ENCODE peak calls at places on chromosomes 12 and 14, in six cellular contexts. A is kidney epithelial cell, J is endothelial cell, I is adrenal gland, H is lower leg skin, E is RWPE1. P is an unnamed sample.

GRCh38 chr12:118960161-118960560 is 21.2 kb upstream of the SRRM4 start:
- DNase-seq in H (no peak), E (no peak), I (no peak), J (no peak), A (no peak), P (no peak)

GRCh38 chr14:50967719-50968266 is 23.5 kb upstream of the PYGL start:
- DNase-seq in I (no peak), H (no peak), A (no peak), E (no peak), J (no peak), P (no peak)

GRCh38 chr12:6200266-6201198 is at the start of gene CD9:
- DNase-seq in J (no peak), A (no peak), I (peak), E (peak), H (no peak), P (peak)

GRCh38 chr14:49363926-49364751 is 222.0 kb downstream of the RPS29 start:
- DNase-seq in I (peak), H (no peak), J (no peak), A (no peak), E (no peak), P (no peak)

GRCh38 chr12:69987453-69988102 is 162.6 kb downstream of the MYRFL start:
- DNase-seq in J (no peak), I (peak), A (peak), E (peak), H (peak), P (peak)

GRCh38 chr12:237026-237815 is 23.3 kb upstream of the SLC6A12 start:
- DNase-seq in A (no peak), H (no peak), I (peak), J (no peak), E (no peak), P (no peak)

GRCh38 chr14:68551045-68551683 is 241.7 kb downstream of the ZFP36L1 start:
- DNase-seq in E (no peak), A (no peak), J (no peak), H (no peak), I (no peak), P (no peak)

GRCh38 chr12:38984388-38984787 is 79.0 kb upstream of the CPNE8 start:
- DNase-seq in A (no peak), I (no peak), H (no peak), E (no peak), J (no peak), P (no peak)

GRCh38 chr14:95652171-95652570 is 34.1 kb upstream of the TCL1B start:
- DNase-seq in J (no peak), A (no peak), E (no peak), I (no peak), H (no peak), P (no peak)

GRCh38 chr12:42332301-42332894 is 6.4 kb downstream of the PPHLN1 start:
- DNase-seq in H (no peak), A (no peak), J (peak), E (peak), I (peak), P (peak)

GRCh38 chr12:58967551-58967950 is 47.2 kb upstream of the LRIG3 start:
- DNase-seq in E (no peak), H (no peak), I (no peak), A (no peak), J (no peak), P (no peak)

GRCh38 chr12:123971770-123972447 is 722 bp downstream of the CCDC92 start:
- DNase-seq in A (no peak), I (peak), E (peak), J (peak), H (peak), P (peak)

DNA sequence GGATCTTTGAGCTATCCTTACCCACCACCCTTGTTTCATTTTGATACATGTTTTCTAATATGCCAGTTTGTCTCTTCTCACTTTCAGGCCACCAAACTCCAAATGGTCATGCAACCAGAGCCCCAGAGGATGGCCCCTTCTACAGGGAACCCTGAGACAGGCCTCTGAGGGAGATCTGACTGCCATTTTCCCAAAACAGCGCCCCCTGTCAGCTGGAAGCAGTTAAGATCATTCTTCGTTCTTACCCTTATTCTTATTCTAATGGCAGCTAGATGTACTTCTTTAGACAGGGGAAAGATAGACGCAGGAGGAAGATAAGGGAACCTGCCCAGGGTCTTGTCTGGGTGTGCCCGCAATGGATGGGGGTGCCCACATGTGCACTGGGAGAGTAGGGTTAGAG is 38.4 kb downstream of the C12orf56 start:
- DNase-seq in E (no peak), J (no peak), A (no peak), I (no peak), H (no peak), P (no peak)
- TF ChIP-seq CTCF in E (no peak), J (peak), A (no peak), I (no peak), H (no peak), P (no peak)

GRCh38 chr12:122348505-122348904 is 74.0 kb downstream of the CLIP1 start:
- DNase-seq in I (no peak), J (no peak), H (no peak), A (no peak), E (no peak), P (no peak)
- TF ChIP-seq CTCF in I (no peak), J (no peak), H (no peak), A (no peak), E (no peak), P (no peak)

DNA sequence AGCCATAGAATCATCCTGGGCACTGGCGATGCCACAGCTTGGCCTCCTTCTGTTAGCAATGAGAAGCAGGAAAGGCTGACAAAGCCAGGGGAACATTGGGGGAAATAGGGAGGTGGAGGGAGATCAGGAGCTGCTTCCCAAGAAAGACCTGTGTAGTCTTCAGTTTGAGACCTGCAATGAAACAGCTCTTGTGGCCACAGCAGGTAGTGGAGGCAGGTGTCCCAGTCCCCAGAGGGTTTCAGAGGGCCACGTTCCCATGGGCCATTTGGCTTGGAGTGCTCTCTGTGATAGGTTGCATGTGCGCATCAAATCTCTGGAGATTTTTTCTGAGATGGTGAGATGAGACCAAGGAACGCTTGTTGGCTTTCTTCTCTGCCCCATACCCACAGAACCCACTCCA is 14.4 kb upstream of the OR6S1 start:
- DNase-seq in A (no peak), I (no peak), J (no peak), H (no peak), E (no peak), P (no peak)
- TF ChIP-seq CTCF in A (no peak), I (no peak), J (no peak), H (no peak), E (no peak), P (no peak)

GRCh38 chr14:101584049-101584859 is 23.0 kb downstream of the DIO3 start:
- DNase-seq in I (no peak), J (no peak), H (peak), E (no peak), A (no peak), P (no peak)
- TF ChIP-seq CTCF in I (no peak), J (no peak), H (no peak), E (no peak), A (no peak), P (no peak)

DNA sequence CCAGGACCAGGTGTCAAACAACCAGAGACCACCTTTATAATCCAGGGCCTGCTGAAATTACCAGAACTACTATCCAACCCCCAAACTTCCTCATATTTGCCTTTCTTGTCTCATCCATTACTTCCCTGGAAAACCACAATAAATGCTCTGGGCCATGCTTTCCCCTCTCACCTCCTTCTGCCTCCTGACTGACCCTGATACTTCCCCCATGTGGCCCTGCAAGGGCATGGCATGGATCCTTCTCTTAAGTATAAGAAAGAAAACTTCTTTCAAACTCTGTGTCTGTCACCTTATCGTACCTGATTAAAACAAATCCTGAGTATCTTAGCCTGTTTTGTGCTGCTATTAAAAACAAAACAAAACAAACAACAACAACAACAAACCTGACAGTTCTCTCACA is 44.7 kb upstream of the CRACR2A start:
- DNase-seq in I (no peak), J (no peak), H (no peak), E (no peak), A (no peak), P (no peak)
- TF ChIP-seq CTCF in I (no peak), J (no peak), H (no peak), E (no peak), A (peak), P (no peak)

GRCh38 chr14:65414961-65415589 is 2.5 kb downstream of the FUT8 start:
- DNase-seq in J (no peak), E (peak), I (no peak), A (no peak), H (no peak), P (peak)
- TF ChIP-seq CTCF in J (no peak), E (peak), I (peak), A (peak), H (no peak), P (peak)

P was measured in body of pancreas.